ENCODE peak calls at places on chromosomes 1 and 21, in nine cellular contexts. B is RWPE1, X is K562, Q is testis, Y is AG04450, M is esophagus squamous epithelium, W is A549, O is dorsolateral prefrontal cortex, V is psoas muscle. L is an unnamed sample.

GRCh38 chr1:193654951-193655705 is 468.7 kb upstream of the B3GALT2 start:
- DNase-seq in B (peak), X (no peak), Q (no peak), Y (no peak), M (no peak), W (peak), O (no peak), V (no peak), L (no peak)

GRCh38 chr21:45942011-45942546 is 39.5 kb upstream of the COL6A1 start:
- DNase-seq in B (no peak), X (no peak), Q (no peak), Y (no peak), M (no peak), W (no peak), O (no peak), V (no peak), L (no peak)

GRCh38 chr1:100794719-100795645 is 75.4 kb downstream of the VCAM1 start:
- DNase-seq in B (no peak), X (peak), Q (no peak), Y (no peak), M (no peak), W (no peak), O (no peak), V (no peak), L (no peak)

GRCh38 chr1:237751090-237751489 is 139.6 kb downstream of the ZP4 start:
- DNase-seq in B (no peak), X (no peak), Q (no peak), Y (no peak), M (no peak), W (no peak), O (no peak), V (no peak), L (no peak)

GRCh38 chr21:15841856-15842564 is 112.2 kb downstream of the USP25 start:
- DNase-seq in B (peak), X (no peak), Q (no peak), Y (peak), M (no peak), W (no peak), O (no peak), V (no peak), L (no peak)

GRCh38 chr1:37794372-37795339 is 1.0 kb downstream of the MANEAL start:
- DNase-seq in B (no peak), X (no peak), Q (no peak), Y (no peak), M (no peak), W (no peak), O (no peak), V (no peak), L (no peak)

GRCh38 chr1:109151146-109151545 is 37.2 kb downstream of the ELAPOR1 start:
- DNase-seq in B (peak), X (peak), Q (peak), Y (peak), M (no peak), W (peak), O (peak), V (peak), L (no peak)

GRCh38 chr1:236119935-236120484 is 22.3 kb upstream of the GPR137B start:
- DNase-seq in B (no peak), X (no peak), Q (no peak), Y (no peak), M (no peak), W (no peak), O (no peak), V (no peak), L (no peak)

GRCh38 chr1:21779613-21780521 is 3.1 kb downstream of the USP48 start:
- DNase-seq in B (no peak), X (peak), Q (no peak), Y (no peak), M (no peak), W (no peak), O (no peak), V (no peak), L (no peak)

GRCh38 chr1:31389616-31390015 is 16.7 kb upstream of the FABP3 start:
- DNase-seq in B (no peak), X (no peak), Q (no peak), Y (no peak), M (no peak), W (no peak), O (no peak), V (no peak), L (no peak)

GRCh38 chr1:211630236-211631081 is 45.0 kb downstream of the NEK2 start:
- DNase-seq in B (no peak), X (peak), Q (peak), Y (no peak), M (no peak), W (no peak), O (no peak), V (no peak), L (no peak)

GRCh38 chr1:92274939-92275338 is 23.8 kb downstream of the GLMN start:
- DNase-seq in B (no peak), X (no peak), Q (no peak), Y (no peak), M (no peak), W (no peak), O (no peak), V (no peak), L (no peak)

GRCh38 chr1:7539772-7540175 is 231.3 kb upstream of the VAMP3 start:
- DNase-seq in B (peak), X (peak), Q (no peak), Y (no peak), M (no peak), W (peak), O (no peak), V (no peak), L (no peak)

GRCh38 chr1:244361764-244362473 is 89.8 kb downstream of the ADSS2 start:
- DNase-seq in B (no peak), X (no peak), Q (no peak), Y (peak), M (no peak), W (peak), O (no peak), V (no peak), L (no peak)

GRCh38 chr1:205013683-205014367 is 29.2 kb upstream of the CNTN2 start:
- DNase-seq in B (no peak), X (no peak), Q (peak), Y (no peak), M (no peak), W (no peak), O (no peak), V (no peak), L (no peak)

GRCh38 chr1:224512600-224513151 is 78.1 kb upstream of the WDR26 start:
- DNase-seq in B (no peak), X (no peak), Q (no peak), Y (no peak), M (no peak), W (no peak), O (no peak), V (no peak), L (no peak)

GRCh38 chr1:21238141-21238800 is 52.0 kb downstream of the ECE1 start:
- DNase-seq in B (peak), X (no peak), Q (no peak), Y (no peak), M (no peak), W (no peak), O (no peak), V (no peak), L (no peak)

GRCh38 chr21:42655797-42656770 is 2.7 kb downstream of the PDE9A start:
- DNase-seq in B (no peak), X (no peak), Q (no peak), Y (no peak), M (no peak), W (no peak), O (no peak), V (no peak), L (no peak)

GRCh38 chr1:97630968-97631367 is 289.9 kb downstream of the DPYD start:
- DNase-seq in B (no peak), X (no peak), Q (peak), Y (no peak), M (no peak), W (no peak), O (no peak), V (no peak), L (no peak)

GRCh38 chr1:244087021-244087560 is 36.0 kb downstream of the ZBTB18 start:
- DNase-seq in B (no peak), X (no peak), Q (no peak), Y (no peak), M (no peak), W (no peak), O (no peak), V (no peak), L (no peak)

GRCh38 chr1:61950418-61950817 is 208.1 kb downstream of the PATJ start:
- DNase-seq in B (peak), X (no peak), Q (no peak), Y (no peak), M (no peak), W (peak), O (no peak), V (no peak), L (no peak)

GRCh38 chr1:111605553-111605952 is 14.0 kb upstream of the RAP1A start:
- DNase-seq in B (no peak), X (no peak), Q (no peak), Y (no peak), M (no peak), W (no peak), O (no peak), V (peak), L (no peak)

GRCh38 chr1:34982820-34983376 is 2.2 kb downstream of the TMEM35B start:
- DNase-seq in B (no peak), X (no peak), Q (no peak), Y (no peak), M (no peak), W (no peak), O (no peak), V (no peak), L (no peak)

GRCh38 chr1:148315081-148315811 is 163.2 kb upstream of the NBPF11 start:
- DNase-seq in B (no peak), X (no peak), Q (no peak), Y (no peak), M (no peak), W (no peak), O (no peak), V (no peak), L (no peak)

GRCh38 chr1:6248798-6249731 is 5.1 kb downstream of the HES3 start:
- DNase-seq in B (no peak), X (peak), Q (peak), Y (no peak), M (no peak), W (peak), O (no peak), V (peak), L (no peak)

GRCh38 chr1:17924578-17924977 is 169.4 kb downstream of the ACTL8 start:
- DNase-seq in B (no peak), X (no peak), Q (no peak), Y (no peak), M (no peak), W (no peak), O (no peak), V (no peak), L (no peak)

GRCh38 chr1:39395357-39395831 is 96.0 kb upstream of the BMP8A start:
- DNase-seq in B (peak), X (peak), Q (no peak), Y (peak), M (no peak), W (peak), O (no peak), V (no peak), L (no peak)

GRCh38 chr1:182060877-182061276 is 635 bp downstream of the ZNF648 start:
- DNase-seq in B (no peak), X (no peak), Q (no peak), Y (no peak), M (no peak), W (no peak), O (no peak), V (no peak), L (no peak)

GRCh38 chr21:33640697-33641338 is 723 bp downstream of the CRYZL1 start:
- DNase-seq in B (peak), X (peak), Q (peak), Y (no peak), M (no peak), W (peak), O (no peak), V (no peak), L (no peak)

GRCh38 chr1:41891403-41891896 is 27.3 kb downstream of the HIVEP3 start:
- DNase-seq in B (peak), X (peak), Q (no peak), Y (no peak), M (no peak), W (no peak), O (no peak), V (no peak), L (peak)

GRCh38 chr1:201140235-201140940 is 13.4 kb upstream of the ASCL5 start:
- DNase-seq in B (no peak), X (no peak), Q (no peak), Y (no peak), M (no peak), W (no peak), O (no peak), V (no peak), L (no peak)

GRCh38 chr1:229862017-229862774 is 204.8 kb upstream of the GALNT2 start:
- DNase-seq in B (no peak), X (no peak), Q (peak), Y (no peak), M (no peak), W (no peak), O (peak), V (no peak), L (no peak)

GRCh38 chr1:214403431-214403830 is 122.5 kb downstream of the SMYD2 start:
- DNase-seq in B (no peak), X (no peak), Q (no peak), Y (no peak), M (no peak), W (no peak), O (no peak), V (no peak), L (no peak)

GRCh38 chr1:183495420-183495819 is 23.1 kb downstream of the SMG7 start:
- DNase-seq in B (no peak), X (peak), Q (no peak), Y (no peak), M (no peak), W (no peak), O (no peak), V (no peak), L (no peak)

GRCh38 chr1:54253480-54253879 is 53.5 kb downstream of the MRPL37 start:
- DNase-seq in B (peak), X (no peak), Q (no peak), Y (peak), M (no peak), W (peak), O (no peak), V (peak), L (no peak)

GRCh38 chr1:7921766-7922165 is 18.9 kb downstream of the TNFRSF9 start:
- DNase-seq in B (no peak), X (no peak), Q (no peak), Y (no peak), M (no peak), W (no peak), O (no peak), V (no peak), L (no peak)

GRCh38 chr21:16650984-16651383 is 861.9 kb upstream of the CXADR start:
- DNase-seq in B (no peak), X (no peak), Q (no peak), Y (no peak), M (no peak), W (no peak), O (no peak), V (no peak), L (no peak)

GRCh38 chr1:110570307-110570706 is 35.9 kb downstream of the KCNA2 start:
- DNase-seq in B (no peak), X (no peak), Q (no peak), Y (no peak), M (no peak), W (no peak), O (no peak), V (no peak), L (no peak)

DNA sequence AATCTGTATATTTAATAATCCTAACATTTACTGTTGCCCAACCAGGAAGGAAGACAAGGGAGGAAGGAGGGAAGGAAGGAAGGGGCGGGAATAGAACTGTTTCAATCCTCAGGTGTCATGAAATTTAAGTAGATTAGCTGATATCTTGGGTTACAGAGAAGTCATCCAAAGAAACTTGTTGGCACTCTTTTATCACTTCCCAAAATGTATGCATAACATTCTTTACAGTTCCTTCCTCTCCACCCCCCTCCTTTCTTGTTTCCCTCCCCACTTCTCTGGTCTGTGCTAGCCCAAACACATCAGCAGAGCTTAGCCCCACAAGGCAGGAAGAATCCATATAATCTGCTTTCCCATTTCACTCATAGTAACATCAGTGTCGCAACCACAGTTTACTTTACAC is 110.9 kb downstream of the ESRRG start:
- DNase-seq in B (no peak), X (no peak), Q (no peak), Y (no peak), M (no peak), W (no peak), O (no peak), V (no peak), L (no peak)
- H3K27ac ChIP-seq in B (no peak), X (no peak), Q (no peak), Y (no peak), M (no peak), W (no peak), O (no peak), V (no peak), L (no peak)

DNA sequence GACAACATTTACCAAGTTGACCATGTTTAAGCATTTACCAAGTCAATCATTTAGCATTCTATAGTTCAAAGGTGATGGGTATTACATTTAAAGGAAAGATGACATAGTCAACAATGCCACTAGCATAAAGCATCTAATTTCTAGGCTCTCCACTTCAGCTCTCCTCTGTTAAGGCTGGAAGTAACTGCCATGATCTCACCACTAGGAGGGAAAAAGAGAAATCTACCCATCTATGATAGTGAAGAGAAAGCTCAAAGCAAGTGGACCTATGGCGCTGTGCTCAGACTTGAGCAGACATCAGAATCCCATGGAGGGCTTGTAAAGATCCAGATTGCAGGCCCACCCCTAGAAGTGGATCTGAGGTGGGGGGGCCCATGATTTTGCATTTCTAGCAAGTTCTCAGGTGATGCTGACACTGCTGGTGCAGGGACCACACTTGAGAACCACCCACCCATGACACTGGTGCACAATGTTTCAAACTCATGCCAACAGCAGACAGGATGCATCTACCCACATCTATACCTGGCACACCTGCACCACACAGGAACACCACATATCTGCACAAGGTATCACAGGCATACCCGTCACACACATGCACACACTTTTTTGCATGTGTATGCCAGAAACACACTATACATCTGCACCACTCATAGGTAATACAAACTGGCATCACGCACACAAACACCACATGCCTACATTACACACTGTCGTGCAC is 392.9 kb upstream of the RUNX1 start:
- DNase-seq in B (no peak), X (no peak), Q (no peak), Y (no peak), M (no peak), W (no peak), O (no peak), V (no peak), L (no peak)
- TF ChIP-seq CTCF in B (no peak), X (peak), Q (no peak), Y (peak), M (no peak), W (no peak), O (no peak), V (no peak), L (no peak)

DNA sequence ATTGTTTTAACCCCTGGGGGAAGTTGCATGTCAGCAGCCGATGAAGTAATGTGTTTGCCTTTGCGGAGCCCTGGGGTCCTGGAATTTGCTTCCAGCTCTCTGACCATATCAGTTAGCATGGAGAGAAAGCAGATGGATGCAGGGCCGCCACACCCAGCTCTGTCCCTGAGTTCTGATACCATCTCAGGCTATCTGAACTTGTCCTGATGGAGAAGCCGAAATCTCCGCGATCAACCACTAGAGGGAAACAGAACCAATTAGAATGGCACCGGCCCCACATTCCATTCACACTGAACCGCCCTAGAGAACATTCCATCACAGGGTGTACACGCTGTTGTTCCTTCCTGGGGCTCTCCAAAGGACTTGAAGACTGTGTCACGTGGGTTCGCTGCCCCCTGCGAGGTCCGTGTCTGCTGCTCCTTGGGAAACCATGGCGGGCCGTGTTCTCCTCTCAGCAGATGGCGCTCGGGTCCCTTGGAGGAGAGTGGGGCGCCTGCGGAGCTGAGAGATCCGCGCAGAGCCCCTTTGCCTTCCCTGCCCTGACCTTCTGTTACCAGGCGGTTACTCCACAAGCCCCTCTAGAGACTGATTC is 75.4 kb downstream of the ABCA4 start:
- DNase-seq in B (peak), X (peak), Q (peak), Y (peak), M (peak), W (peak), O (peak), V (peak), L (no peak)
- H3K27ac ChIP-seq in B (peak), X (no peak), Q (no peak), Y (peak), M (peak), W (peak), O (peak), V (peak), L (no peak)

GRCh38 chr1:2444138-2444591 is 31.8 kb upstream of the PEX10 start:
- DNase-seq in B (no peak), X (no peak), Q (no peak), Y (no peak), M (no peak), W (no peak), O (no peak), V (no peak), L (no peak)

GRCh38 chr1:2442676-2443075 is 30.3 kb upstream of the PEX10 start:
- DNase-seq in B (no peak), X (no peak), Q (peak), Y (no peak), M (no peak), W (no peak), O (no peak), V (no peak), L (no peak)

GRCh38 chr1:2445162-2445822 is 30.8 kb upstream of the PLCH2 start:
- DNase-seq in B (no peak), X (no peak), Q (no peak), Y (no peak), M (no peak), W (no peak), O (no peak), V (no peak), L (no peak)

GRCh38 chr1:2441746-2442145 is 29.4 kb upstream of the PEX10 start:
- DNase-seq in B (no peak), X (no peak), Q (no peak), Y (no peak), M (no peak), W (no peak), O (no peak), V (no peak), L (no peak)

GRCh38 chr1:2443285-2444137 is 31.1 kb upstream of the PEX10 start:
- DNase-seq in B (no peak), X (no peak), Q (peak), Y (no peak), M (no peak), W (no peak), O (peak), V (no peak), L (no peak)
- TF ChIP-seq CTCF in B (no peak), X (no peak), Q (no peak), Y (peak), M (no peak), W (peak), O (peak), V (peak), L (peak)